ENCODE peak calls at places on chromosomes 3 and 15, in four cellular contexts. A, Z, W and X are unnamed samples. For H3K4me1, the result is how much of the 10 kb centered on the place peaks cover.

GRCh38 chr15:30905821-30906220 is 2.1 kb downstream of the FAN1 start:
- DNase-seq in W (no peak), A (no peak), Z (no peak), X (no peak)

GRCh38 chr15:74269362-74270035 is 33.4 kb downstream of the CCDC33 start:
- DNase-seq in Z (no peak), A (no peak), W (no peak), X (no peak)

GRCh38 chr15:80560601-80561025 is 134.5 kb upstream of the ABHD17C start:
- DNase-seq in Z (no peak), W (no peak), A (no peak), X (no peak)

GRCh38 chr15:57553526-57553925 is 38.2 kb upstream of the MYZAP start:
- DNase-seq in A (no peak), W (no peak), Z (no peak), X (no peak)

GRCh38 chr3:189927975-189928895 is 192.5 kb downstream of the P3H2 start:
- DNase-seq in A (no peak), W (no peak), Z (no peak), X (no peak)

GRCh38 chr15:48671381-48672022 is 26.0 kb upstream of the FBN1 start:
- DNase-seq in W (peak), Z (peak), A (no peak), X (no peak)

GRCh38 chr15:57551717-57552677 is 39.7 kb upstream of the MYZAP start:
- DNase-seq in Z (no peak), W (no peak), A (peak), X (peak)

GRCh38 chr3:171198781-171199472 is 172.4 kb upstream of the SLC2A2 start:
- DNase-seq in W (no peak), Z (no peak), A (no peak), X (no peak)

GRCh38 chr15:58438956-58439355 is 7.2 kb downstream of the LIPC start:
- DNase-seq in A (peak), Z (no peak), W (no peak), X (peak)

GRCh38 chr3:127964053-127964452 is 49.0 kb downstream of the KBTBD12 start:
- DNase-seq in W (no peak), Z (no peak), A (peak), X (no peak)

GRCh38 chr15:80706161-80706560 is 11.1 kb downstream of the ABHD17C start:
- DNase-seq in Z (no peak), W (no peak), A (no peak), X (no peak)

GRCh38 chr15:31297880-31298456 is 28.7 kb upstream of the KLF13 start:
- DNase-seq in W (peak), A (peak), Z (no peak), X (no peak)

GRCh38 chr3:187849255-187849654 is 104.0 kb upstream of the BCL6 start:
- DNase-seq in A (no peak), Z (no peak), W (no peak), X (no peak)

GRCh38 chr3:105728913-105729312 is 139.9 kb downstream of the CBLB start:
- DNase-seq in Z (no peak), A (no peak), W (no peak), X (no peak)

GRCh38 chr3:159482241-159483031 is 506.2 kb upstream of the IL12A start:
- DNase-seq in Z (no peak), W (no peak), A (no peak), X (no peak)

GRCh38 chr3:123385981-123386380 is 62.9 kb downstream of the ADCY5 start:
- DNase-seq in Z (no peak), W (no peak), A (no peak), X (no peak)

GRCh38 chr3:52798978-52799476 is 4.4 kb downstream of the ITIH3 start:
- DNase-seq in A (peak), W (no peak), Z (no peak), X (no peak)

GRCh38 chr3:40623567-40623966 is 98.8 kb downstream of the ZNF621 start:
- DNase-seq in A (no peak), W (no peak), Z (no peak), X (no peak)

GRCh38 chr3:19272296-19272695 is 124.0 kb downstream of the KCNH8 start:
- DNase-seq in A (no peak), W (no peak), Z (no peak), X (no peak)

GRCh38 chr15:69648775-69649735 is 196.4 kb downstream of the RPLP1 start:
- DNase-seq in Z (no peak), W (no peak), A (no peak), X (peak)

GRCh38 chr15:56929389-56929788 is 10.9 kb downstream of the TCF12 start:
- DNase-seq in A (peak), W (no peak), Z (no peak), X (no peak)

GRCh38 chr15:83653639-83654378 is at the start of gene ADAMTSL3:
- DNase-seq in W (peak), A (peak), Z (no peak), X (no peak)

GRCh38 chr3:22284559-22284958 is 533.5 kb upstream of the ZNF385D start:
- DNase-seq in A (no peak), W (no peak), Z (no peak), X (no peak)

GRCh38 chr3:161043343-161044035 is 61.7 kb downstream of the B3GALNT1 start:
- DNase-seq in A (no peak), W (no peak), Z (no peak), X (no peak)

GRCh38 chr3:38521391-38521987 is 25.3 kb downstream of the EXOG start:
- DNase-seq in A (peak), W (peak), Z (no peak), X (peak)

GRCh38 chr3:150760431-150761200 is 2.4 kb downstream of the SIAH2 start:
- DNase-seq in A (no peak), W (no peak), Z (no peak), X (no peak)

GRCh38 chr15:98703291-98703690 is 55.0 kb downstream of the IGF1R start:
- DNase-seq in A (no peak), Z (no peak), W (no peak), X (no peak)

GRCh38 chr3:61194892-61195538 is 56.2 kb downstream of the FHIT start:
- DNase-seq in W (no peak), Z (no peak), A (no peak), X (no peak)

GRCh38 chr3:69504232-69504631 is 118.3 kb upstream of the FRMD4B start:
- DNase-seq in Z (no peak), A (no peak), W (no peak), X (no peak)

GRCh38 chr3:3615533-3615932 is 183.7 kb upstream of the LRRN1 start:
- DNase-seq in Z (no peak), W (no peak), A (peak), X (no peak)

GRCh38 chr15:100123611-100124010 is 218.2 kb downstream of the ADAMTS17 start:
- DNase-seq in A (no peak), Z (no peak), W (no peak), X (no peak)

GRCh38 chr3:40192628-40193027 is 116.9 kb upstream of the EIF1B start:
- DNase-seq in A (no peak), W (no peak), Z (no peak), X (no peak)

GRCh38 chr15:27183182-27183581 is 212.2 kb downstream of the GABRG3 start:
- DNase-seq in W (no peak), A (no peak), Z (no peak), X (no peak)

GRCh38 chr3:33592999-33593398 is 125.1 kb downstream of the CLASP2 start:
- DNase-seq in Z (no peak), W (no peak), A (no peak), X (no peak)

GRCh38 chr15:34621675-34622074 is 38.2 kb upstream of the GOLGA8B start:
- DNase-seq in A (no peak), Z (no peak), W (no peak), X (no peak)

GRCh38 chr3:713225-713624 is 379.6 kb upstream of the CNTN6 start:
- DNase-seq in W (no peak), A (no peak), Z (no peak), X (no peak)

GRCh38 chr3:126358038-126358815 is 1.0 kb upstream of the KLF15 start:
- DNase-seq in W (peak), A (no peak), Z (peak), X (no peak)
- H3K4me3 ChIP-seq in W (peak), A (peak), Z (peak), X (peak)

GRCh38 chr3:42694366-42694765 is 8.2 kb downstream of the HHATL start:
- DNase-seq in A (no peak), W (no peak), Z (no peak), X (no peak)

GRCh38 chr3:42691861-42692666 is 6.7 kb downstream of the KLHL40 start:
- DNase-seq in A (no peak), W (no peak), Z (no peak), X (no peak)

GRCh38 chr3:42690766-42691680 is 5.7 kb downstream of the KLHL40 start:
- DNase-seq in A (no peak), W (no peak), Z (no peak), X (peak)

GRCh38 chr3:42693530-42693930 is 8.2 kb downstream of the KLHL40 start:
- DNase-seq in Z (no peak), W (no peak), A (no peak), X (no peak)

DNA sequence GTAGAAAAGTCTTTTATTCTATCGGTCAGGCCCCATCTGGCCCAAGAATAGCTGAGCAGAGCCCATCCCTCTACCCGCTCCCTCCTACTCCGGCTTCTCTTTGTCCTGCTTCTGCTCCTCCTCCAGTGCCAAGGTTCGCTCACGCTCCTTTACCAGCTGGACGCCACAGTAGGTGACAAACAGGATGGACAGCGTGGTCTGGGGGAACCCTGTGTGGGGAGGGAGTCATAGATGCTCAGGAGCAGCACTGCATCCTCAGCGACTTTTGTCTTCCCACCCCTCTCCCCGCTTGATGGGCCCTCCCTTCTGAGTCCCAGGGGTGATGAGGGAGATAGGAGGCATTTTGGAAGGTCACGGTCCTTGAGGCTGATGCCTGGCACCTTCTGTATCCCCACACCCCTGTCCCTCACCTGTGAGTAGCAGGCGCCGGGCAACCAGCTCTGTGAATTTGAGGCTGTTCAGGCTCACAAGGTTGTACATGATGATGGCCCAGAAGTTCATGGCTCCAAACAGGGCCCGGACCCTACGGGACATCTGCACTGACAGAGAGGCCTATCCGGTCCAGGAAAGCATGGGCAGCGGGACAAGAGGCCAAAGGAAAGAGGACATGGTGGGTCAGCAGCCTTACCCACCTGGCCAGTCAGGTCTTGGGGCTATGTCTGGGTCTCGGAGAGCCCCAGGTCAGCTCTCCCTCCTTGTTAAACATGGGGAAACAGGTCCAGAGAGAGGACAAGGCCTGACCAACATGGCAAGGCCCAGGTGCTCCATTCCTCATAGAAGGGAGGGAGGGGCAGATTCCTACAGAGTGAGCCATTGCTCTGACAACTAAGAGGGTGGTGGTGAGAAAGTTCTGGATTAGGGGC is 7.6 kb downstream of the KLHL40 start:
- DNase-seq in W (no peak), Z (no peak), A (no peak), X (no peak)
- H3K4me1 ChIP-seq in W (under half), Z (under half), A (under half), X (under half)

GRCh38 chr3:47664519-47664918 is 85.9 kb upstream of the CSPG5 start:
- DNase-seq in Z (no peak), W (no peak), A (no peak), X (peak)
- TF ChIP-seq CTCF in Z (no peak), W (peak), A (peak), X (no peak)

DNA sequence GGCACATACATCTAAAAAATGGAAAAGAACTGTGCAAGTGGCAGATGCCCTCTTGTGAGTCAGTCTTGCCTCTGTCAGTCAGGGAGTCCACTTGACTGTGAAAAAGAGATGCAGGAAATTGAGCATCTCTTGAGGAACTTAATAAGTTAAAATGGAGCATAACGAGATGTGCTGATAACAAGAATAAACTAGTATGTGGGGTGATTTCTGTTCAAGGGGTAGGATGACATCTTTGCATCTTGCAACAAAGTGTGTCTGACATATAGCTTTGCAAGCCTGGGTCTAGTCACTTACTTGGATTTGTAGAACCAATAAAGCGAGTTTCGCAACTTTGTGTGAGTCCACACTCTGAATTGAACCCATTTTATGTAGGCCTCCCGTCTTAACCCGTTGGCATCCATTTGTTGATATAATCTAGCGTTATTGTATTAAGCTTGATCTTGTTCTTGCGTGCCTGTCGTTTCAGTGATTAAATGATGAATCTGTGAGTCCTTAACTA is 2.2 kb downstream of the USP3 start:
- DNase-seq in W (no peak), Z (no peak), A (no peak), X (no peak)
- H3K4me3 ChIP-seq in W (no peak), Z (peak), A (peak), X (no peak)

DNA sequence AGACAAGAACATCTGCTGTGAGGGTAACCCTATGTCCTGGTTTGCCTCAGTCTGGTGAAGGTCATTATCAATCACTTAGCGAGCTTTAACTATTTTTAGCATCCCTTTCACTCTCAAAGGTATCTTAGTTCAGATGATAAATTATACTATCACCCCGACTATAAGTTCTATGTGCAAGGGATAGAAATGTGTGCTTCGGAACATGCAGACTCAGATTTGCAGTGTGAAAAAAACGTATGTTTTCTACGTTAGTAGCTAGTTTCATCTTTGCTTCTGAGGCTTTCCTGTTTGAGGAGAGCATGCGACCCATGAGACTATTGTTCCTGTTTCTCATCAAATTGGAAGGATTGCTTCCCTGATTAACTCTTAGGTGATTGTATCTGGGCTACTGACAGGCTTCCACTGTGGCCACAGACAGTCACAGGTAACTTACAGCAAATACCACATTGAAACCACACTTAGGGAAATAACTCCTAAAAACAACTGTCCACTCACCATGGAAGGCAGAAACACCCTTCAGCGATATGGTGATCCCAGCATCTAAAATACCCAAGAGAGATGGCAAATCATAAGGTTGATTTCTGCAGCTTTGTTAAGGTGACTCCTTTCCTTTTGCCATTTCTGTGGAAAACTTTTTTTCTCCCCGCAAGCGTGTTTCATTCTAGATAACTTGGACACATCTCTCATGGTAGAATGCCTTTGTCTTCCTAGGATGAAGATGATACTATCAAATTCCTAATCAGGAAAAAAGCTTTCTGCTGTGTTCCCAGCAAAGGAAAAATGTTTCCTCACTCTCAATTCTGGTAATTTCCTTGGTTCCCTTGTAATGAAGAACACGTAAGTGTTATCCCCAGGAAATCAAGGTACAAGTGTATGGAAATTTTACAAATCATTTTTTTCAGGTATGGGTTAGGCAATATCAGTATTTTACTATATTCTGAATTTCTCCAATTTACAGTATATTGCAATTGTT is 5.2 kb downstream of the GCSAM start:
- DNase-seq in Z (no peak), W (no peak), A (no peak), X (no peak)
- H3K4me1 ChIP-seq in Z (under half), W (under half), A (under half), X (under half)

DNA sequence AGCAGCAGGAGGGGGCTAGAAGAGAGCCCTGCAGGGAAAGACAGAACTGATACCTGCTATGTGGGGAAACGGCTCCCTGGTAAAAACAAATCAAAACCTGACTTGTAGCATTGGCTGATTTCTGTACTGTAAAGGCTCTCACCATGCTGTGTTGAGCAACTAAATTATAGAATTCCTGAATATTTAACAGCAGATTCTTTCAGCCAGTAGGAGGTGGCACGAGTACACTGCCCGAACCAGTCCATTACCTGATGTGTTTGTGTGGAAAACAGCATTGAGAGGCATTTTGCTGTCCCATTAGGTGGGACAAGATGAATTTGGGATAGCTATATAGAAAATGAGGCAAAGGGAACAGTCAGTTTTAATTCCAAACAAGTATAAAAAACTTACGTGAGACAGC is 201.2 kb downstream of the ATP10A start:
- DNase-seq in Z (no peak), A (no peak), W (no peak), X (no peak)
- TF ChIP-seq CTCF in Z (no peak), A (peak), W (no peak), X (no peak)

GRCh38 chr3:129122697-129123055 is 1.1 kb upstream of the RAB43 start:
- DNase-seq in A (peak), W (no peak), Z (no peak), X (no peak)

GRCh38 chr3:129119365-129120100 is 2.1 kb downstream of the RAB43 start:
- DNase-seq in Z (no peak), A (peak), W (no peak), X (peak)

GRCh38 chr3:129120254-129121004 is 1.2 kb downstream of the RAB43 start:
- DNase-seq in W (peak), Z (peak), A (peak), X (peak)

GRCh38 chr3:129121792-129122696 is at the start of gene RAB43:
- DNase-seq in Z (peak), W (peak), A (peak), X (peak)

DNA sequence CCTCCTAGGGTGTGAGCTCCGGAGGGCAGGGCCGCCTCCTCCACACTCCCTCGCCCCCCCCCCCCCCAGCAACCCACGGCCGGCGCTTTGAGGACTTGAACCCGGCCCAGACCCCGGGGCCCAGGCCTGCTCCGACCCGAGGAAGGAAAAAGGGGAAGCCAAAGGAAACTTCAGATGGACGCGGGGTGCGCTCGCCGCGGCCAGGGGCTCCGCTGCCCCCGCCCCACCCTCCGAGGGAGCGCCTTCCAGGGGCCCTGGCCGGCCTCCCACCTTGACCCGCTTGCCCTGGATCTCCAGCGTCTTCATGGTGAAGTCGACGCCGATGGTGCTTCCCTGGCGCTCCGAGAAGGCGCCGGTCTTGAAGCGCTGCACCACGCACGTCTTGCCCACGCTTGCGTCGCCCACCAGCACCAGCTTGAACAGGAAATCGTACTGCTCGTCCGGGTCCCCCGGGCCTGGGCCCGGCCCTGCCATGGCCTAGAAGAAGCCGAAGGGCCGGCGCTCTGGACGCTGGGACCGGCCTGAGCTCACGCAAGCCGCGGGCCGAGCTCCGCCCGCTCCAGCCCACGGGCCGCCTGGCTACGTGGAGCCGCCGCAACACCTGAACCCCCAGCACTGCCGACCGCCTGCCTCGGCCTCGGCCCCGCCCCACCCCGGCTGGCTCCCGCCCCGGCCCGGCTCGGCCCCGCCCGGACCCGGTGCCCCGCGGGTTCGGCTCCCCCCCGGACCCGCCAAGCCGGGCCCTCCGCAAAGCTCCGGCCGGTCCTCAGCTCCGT is 400 bp downstream of the RAB43 start:
- DNase-seq in A (peak), W (no peak), Z (no peak), X (no peak)
- H3K4me3 ChIP-seq in A (peak), W (peak), Z (peak), X (peak)